ENCODE peak calls at places on chromosomes 11 and 22, in eight cellular contexts. C, I, T, B, N, X, E and H are unnamed samples.

GRCh38 chr11:2994336-2994730 is 2.2 kb upstream of the NAP1L4 start:
- DNase-seq in N (no peak), I (no peak), E (no peak), T (no peak), X (no peak), C (no peak), B (no peak), H (no peak)

GRCh38 chr22:39351689-39352214 is 2.0 kb downstream of the SYNGR1 start:
- DNase-seq in E (peak), B (no peak), N (no peak), C (no peak), I (peak), T (peak), X (no peak), H (peak)

GRCh38 chr11:78802058-78802633 is 227.5 kb upstream of the NARS2 start:
- DNase-seq in C (no peak), N (peak), X (no peak), B (no peak), T (no peak), E (no peak), I (no peak), H (no peak)

GRCh38 chr22:17754233-17754925 is 19.9 kb downstream of the BID start:
- DNase-seq in E (no peak), C (no peak), X (no peak), T (no peak), N (no peak), I (no peak), B (no peak), H (peak)

GRCh38 chr22:33124471-33124870 is 66.3 kb upstream of the SYN3 start:
- DNase-seq in T (no peak), E (no peak), X (no peak), C (no peak), B (no peak), I (no peak), N (peak), H (no peak)

GRCh38 chr22:26689553-26690301 is 32.3 kb downstream of the MIAT start:
- DNase-seq in I (no peak), B (no peak), T (no peak), N (no peak), X (no peak), C (no peak), E (no peak), H (no peak)

GRCh38 chr11:72782081-72782920 is 11.5 kb downstream of the STARD10 start:
- DNase-seq in E (no peak), T (no peak), B (no peak), N (no peak), C (no peak), X (no peak), I (no peak), H (no peak)

GRCh38 chr11:130209128-130209932 is 49.7 kb downstream of the ST14 start:
- DNase-seq in I (peak), X (no peak), T (no peak), N (no peak), B (no peak), C (no peak), E (no peak), H (no peak)

GRCh38 chr22:37559901-37560681 is at the start of gene CDC42EP1:
- DNase-seq in E (no peak), N (peak), T (no peak), X (no peak), I (no peak), B (no peak), C (no peak), H (no peak)

GRCh38 chr22:45051419-45051818 is 41.6 kb upstream of the PHF21B start:
- DNase-seq in E (no peak), N (no peak), T (no peak), I (no peak), C (no peak), B (no peak), X (no peak), H (no peak)

GRCh38 chr11:119029340-119030028 is 1.2 kb downstream of the SLC37A4 start:
- DNase-seq in B (no peak), I (no peak), X (no peak), T (peak), E (no peak), C (no peak), N (no peak), H (peak)

GRCh38 chr11:115219378-115219777 is 284.8 kb downstream of the CADM1 start:
- DNase-seq in N (no peak), T (no peak), I (no peak), E (no peak), C (no peak), B (no peak), X (no peak), H (no peak)

GRCh38 chr11:112453601-112454577 is 193.2 kb upstream of the PLET1 start:
- DNase-seq in E (peak), N (peak), B (peak), T (peak), C (no peak), X (peak), I (no peak), H (peak)

GRCh38 chr11:129946256-129946655 is 50.9 kb upstream of the NFRKB start:
- DNase-seq in E (no peak), C (no peak), X (no peak), B (no peak), T (no peak), I (no peak), N (no peak), H (no peak)

GRCh38 chr22:45546333-45547015 is 43.8 kb downstream of the FBLN1 start:
- DNase-seq in T (no peak), N (no peak), E (no peak), I (no peak), C (no peak), X (no peak), B (no peak), H (no peak)

GRCh38 chr11:2268911-2269600 is 1.3 kb downstream of the ASCL2 start:
- DNase-seq in C (peak), I (peak), B (peak), T (peak), X (peak), E (peak), N (peak), H (peak)

DNA sequence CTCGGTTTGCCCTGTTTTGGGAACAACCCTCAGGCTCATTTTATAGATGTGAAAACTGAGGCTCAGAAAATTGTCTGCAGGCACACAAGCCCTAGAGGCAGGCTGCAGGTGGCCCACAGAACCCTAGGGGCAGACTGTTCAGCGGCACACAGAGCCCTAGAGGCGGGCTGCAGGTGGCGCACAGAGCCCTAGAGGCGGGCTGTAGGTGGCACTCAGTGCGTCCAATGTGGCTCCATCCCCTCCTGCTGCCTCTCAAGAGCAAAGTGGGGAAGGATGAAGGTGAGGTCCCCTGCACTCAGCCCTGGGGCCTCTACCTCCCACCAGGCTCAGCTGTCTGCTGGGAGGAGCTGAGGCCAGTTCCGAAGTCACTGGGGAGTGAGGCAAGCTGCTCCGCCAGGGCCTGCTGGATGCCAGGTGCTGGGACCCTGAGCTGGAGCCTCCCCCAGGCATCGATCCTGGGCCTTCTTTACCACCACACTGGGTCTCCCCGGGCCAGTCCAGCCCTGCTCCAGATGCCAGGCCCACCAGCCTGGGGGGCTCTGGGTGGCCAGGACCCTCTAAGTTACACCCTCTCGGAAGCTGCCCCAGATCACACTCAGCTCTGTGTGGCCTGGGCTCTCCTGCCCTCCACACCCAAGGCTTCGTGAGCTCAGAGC is 2.3 kb downstream of the ACY3 start:
- DNase-seq in X (no peak), T (peak), I (no peak), C (peak), N (no peak), E (no peak), B (peak), H (peak)
- TF ChIP-seq CTCF in X (no peak), T (peak), I (no peak), C (peak), N (no peak), E (no peak), B (peak), H (peak)

GRCh38 chr11:69892237-69892985 is 73.2 kb upstream of the FGF3 start:
- DNase-seq in B (no peak), N (no peak), I (no peak), C (no peak), E (no peak), X (no peak), T (no peak), H (no peak)
- TF ChIP-seq CTCF in B (no peak), N (no peak), I (no peak), C (no peak), E (no peak), X (no peak), T (no peak), H (no peak)

DNA sequence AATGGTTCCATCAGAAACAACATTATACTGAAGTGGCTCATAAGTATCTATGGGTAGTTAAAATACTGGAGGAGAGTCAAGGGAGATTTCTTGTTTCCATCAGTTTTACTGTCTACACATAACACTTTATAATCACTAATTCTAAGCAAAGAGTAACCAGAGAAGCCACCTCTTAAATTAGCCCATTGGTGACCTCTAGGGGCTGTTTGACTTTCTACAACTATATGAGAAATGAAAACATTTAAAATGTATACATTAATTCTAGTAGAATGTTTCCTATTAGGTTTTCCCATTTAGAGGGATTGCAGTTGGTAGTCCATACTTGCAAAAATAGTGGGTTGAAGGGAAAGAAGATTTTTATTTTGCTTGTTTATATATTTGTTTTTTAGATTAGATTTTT is 504.3 kb downstream of the FAM181B start:
- DNase-seq in E (peak), B (no peak), X (peak), C (no peak), T (peak), I (no peak), N (peak), H (no peak)
- TF ChIP-seq CTCF in E (peak), B (no peak), X (peak), C (no peak), T (peak), I (no peak), N (peak), H (peak)

DNA sequence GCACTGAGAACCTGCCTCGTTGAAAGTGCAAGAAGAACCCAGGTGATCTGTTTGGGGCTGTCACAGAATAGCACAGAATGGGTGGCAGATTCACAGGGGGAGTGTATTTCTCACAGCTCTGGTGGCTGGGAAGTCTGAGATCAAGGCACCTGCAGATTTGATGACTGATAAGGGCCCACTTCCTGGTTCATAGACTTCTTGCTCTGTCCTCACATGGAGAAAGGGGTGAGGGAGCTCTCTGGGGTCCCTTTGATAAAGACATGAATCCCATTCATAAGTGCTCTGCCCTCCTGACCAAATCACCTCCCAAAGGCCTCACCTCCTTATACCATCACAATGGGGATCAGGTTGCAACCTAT is 198.5 kb upstream of the SORL1-AS1 start:
- DNase-seq in B (no peak), C (no peak), I (no peak), E (no peak), N (no peak), X (no peak), T (no peak), H (no peak)
- TF ChIP-seq CTCF in B (no peak), C (no peak), I (no peak), E (no peak), N (no peak), X (no peak), T (no peak), H (no peak)